ENCODE peak calls at places on chromosomes 3 and 15, in five cellular contexts. Q, D, U, K and F are unnamed samples.

GRCh38 chr3:77935418-77935817 is 895.5 kb downstream of the ROBO2 start:
- DNase-seq in D (no peak), U (no peak), K (no peak), Q (no peak), F (no peak)

GRCh38 chr3:79139395-79140060 is 628.3 kb downstream of the ROBO1 start:
- DNase-seq in K (no peak), U (no peak), Q (no peak), D (no peak), F (no peak)

GRCh38 chr3:112746675-112747276 is 99.9 kb downstream of the CD200R1L start:
- DNase-seq in K (no peak), Q (no peak), D (no peak), U (no peak), F (no peak)

GRCh38 chr3:177646749-177647148 is 449.5 kb upstream of the TBL1XR1 start:
- DNase-seq in U (no peak), Q (peak; percentile 55), D (no peak), K (no peak), F (no peak)

GRCh38 chr3:43063114-43063513 is 42.8 kb downstream of the POMGNT2 start:
- DNase-seq in Q (no peak), D (no peak), K (no peak), U (no peak), F (no peak)

GRCh38 chr3:101383156-101383575 is 62.8 kb upstream of the IMPG2 start:
- DNase-seq in Q (no peak), D (no peak), U (peak; percentile 61), K (no peak), F (no peak)

GRCh38 chr15:58460108-58460507 is 28.3 kb downstream of the LIPC start:
- DNase-seq in Q (no peak), K (no peak), U (no peak), D (no peak), F (no peak)

GRCh38 chr3:197508924-197509775 is 46.6 kb downstream of the BDH1 start:
- DNase-seq in Q (no peak), U (no peak), D (no peak), K (no peak), F (no peak)

GRCh38 chr15:78992416-78993256 is 47.8 kb upstream of the CTSH start:
- DNase-seq in D (no peak), Q (no peak), K (no peak), U (no peak), F (no peak)

GRCh38 chr3:56494679-56495322 is 26.5 kb upstream of the ERC2 start:
- DNase-seq in U (peak; percentile 92), Q (peak; percentile 85), D (peak; percentile 62), K (peak; percentile 87), F (peak; percentile 84)

GRCh38 chr15:31934821-31935220 is 95.5 kb upstream of the CHRNA7 start:
- DNase-seq in K (no peak), U (no peak), D (no peak), Q (no peak), F (no peak)

GRCh38 chr3:155285936-155286335 is 7.5 kb downstream of the STRIT1 start:
- DNase-seq in U (no peak), D (no peak), Q (no peak), K (no peak), F (no peak)

GRCh38 chr3:21017115-21017852 is 733.7 kb downstream of the ZNF385D start:
- DNase-seq in D (no peak), Q (no peak), U (peak; percentile 86), K (no peak), F (no peak)

GRCh38 chr3:15527031-15527459 is 5.5 kb upstream of the COLQ start:
- DNase-seq in D (no peak), Q (no peak), K (peak; percentile 31), U (peak; percentile 92), F (no peak)

GRCh38 chr3:106348142-106348690 is 479.4 kb upstream of the CBLB start:
- DNase-seq in K (no peak), U (no peak), Q (no peak), D (no peak), F (no peak)

GRCh38 chr15:77577350-77577749 is 55.4 kb downstream of the LINGO1 start:
- DNase-seq in K (no peak), Q (no peak), U (no peak), D (no peak), F (no peak)

GRCh38 chr3:56086355-56086754 is 381.9 kb downstream of the ERC2 start:
- DNase-seq in U (no peak), K (no peak), Q (no peak), D (no peak), F (no peak)

GRCh38 chr15:68574629-68575028 is 4.2 kb upstream of the CORO2B start:
- DNase-seq in D (no peak), U (no peak), K (no peak), Q (no peak), F (no peak)

GRCh38 chr3:175526609-175527280 is 667.6 kb downstream of the NAALADL2 start:
- DNase-seq in K (no peak), U (no peak), D (no peak), Q (no peak), F (no peak)
- H3K27ac ChIP-seq in K (no peak overlapping the region), U (no peak overlapping the region), D (no peak overlapping the region), Q (no peak overlapping the region), F (no peak overlapping the region)

GRCh38 chr3:5235655-5236054 is 48.1 kb downstream of the EDEM1 start:
- DNase-seq in U (no peak), K (no peak), D (no peak), Q (no peak), F (no peak)
- H3K27ac ChIP-seq in U (no peak overlapping the region), K (no peak overlapping the region), D (no peak overlapping the region), Q (no peak overlapping the region), F (no peak overlapping the region)

DNA sequence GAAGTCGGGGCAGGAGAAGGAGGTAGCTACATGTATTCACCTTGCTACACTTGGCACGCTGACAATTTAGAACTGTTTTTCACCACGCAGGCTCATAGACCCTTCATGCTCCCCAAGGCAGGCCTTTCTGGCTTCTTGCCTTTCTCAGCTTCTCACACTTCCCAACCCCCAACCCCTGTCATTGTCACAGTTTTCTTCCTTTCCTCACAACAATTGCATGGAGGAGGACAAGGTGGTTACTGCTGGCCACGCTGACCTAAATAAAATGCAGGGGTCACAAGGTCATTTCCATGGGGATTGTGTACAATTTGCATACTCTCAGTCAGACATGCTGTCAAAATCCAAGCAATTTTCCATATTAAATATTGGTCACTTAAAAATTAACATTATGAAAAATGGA is 44.6 kb upstream of the SSR3 start:
- DNase-seq in Q (no peak), K (no peak), U (peak; percentile 68), D (no peak), F (no peak)
- H3K27ac ChIP-seq in Q (no peak overlapping the region), K (no peak overlapping the region), U (peak overlapping the region; percentile 72), D (no peak overlapping the region), F (no peak overlapping the region)

GRCh38 chr15:52528465-52529288 is at the start of gene MYO5A:
- DNase-seq in K (peak; percentile 73), D (peak; percentile 82), U (peak; percentile 90), Q (peak; percentile 90), F (peak; percentile 60)
- H3K27ac ChIP-seq in K (peak within 1 kb of the TSS; percentile 25), D (peak within 1 kb of the TSS; percentile 64), U (no peak within 1 kb of the TSS), Q (peak within 1 kb of the TSS; percentile 84), F (peak within 1 kb of the TSS; percentile 52)

DNA sequence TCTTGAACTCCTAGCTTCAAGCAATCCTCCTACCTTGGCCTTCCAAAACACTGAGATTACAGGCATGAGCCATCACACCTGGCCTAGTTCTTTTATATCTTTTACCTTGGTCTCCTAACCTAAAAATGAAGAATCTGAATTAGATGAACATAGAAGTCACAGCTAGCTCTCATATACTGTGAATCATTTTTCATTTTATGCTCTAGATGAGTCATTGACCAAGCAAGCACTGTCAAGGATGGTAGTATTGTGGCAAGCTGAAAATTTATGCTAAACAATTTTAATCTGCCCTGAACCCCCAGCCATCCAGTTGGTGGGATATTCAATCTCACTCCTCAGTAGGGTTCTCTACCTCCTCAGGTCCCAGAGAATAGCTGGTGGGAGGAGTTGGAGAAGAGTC is 48.3 kb upstream of the DNAJC13 start:
- DNase-seq in D (no peak), K (no peak), U (no peak), Q (no peak), F (no peak)
- H3K27ac ChIP-seq in D (no peak overlapping the region), K (no peak overlapping the region), U (no peak overlapping the region), Q (no peak overlapping the region), F (no peak overlapping the region)

DNA sequence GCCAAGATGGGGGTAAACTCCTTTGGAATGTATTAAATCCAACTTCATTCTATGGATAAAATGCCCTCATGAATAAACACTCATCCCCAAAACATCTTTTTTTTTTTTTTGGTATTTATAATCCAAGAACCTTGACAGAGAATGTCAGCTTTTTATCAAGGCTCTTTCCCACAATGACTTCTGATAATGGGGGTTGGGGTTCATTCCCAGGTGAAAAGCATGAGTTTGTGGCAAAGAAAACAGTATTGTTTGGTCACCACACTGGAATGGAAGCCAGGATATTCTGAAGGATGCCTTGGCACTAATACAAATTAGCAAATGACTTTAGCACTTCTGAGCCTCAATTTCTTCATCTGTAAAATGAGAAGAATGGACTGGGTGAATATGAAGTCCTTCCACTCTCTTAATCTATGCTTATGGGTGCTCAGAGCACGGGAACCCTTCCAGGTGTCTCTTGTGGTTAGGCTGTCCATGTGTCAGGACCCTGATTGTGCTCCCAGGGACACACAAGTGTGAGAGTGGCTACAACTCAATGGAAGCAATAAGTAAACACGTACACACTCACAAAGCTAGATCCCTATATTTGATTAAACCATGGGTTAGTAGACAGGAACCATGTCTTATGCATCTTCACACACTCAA is 21.4 kb downstream of the RAB27A start:
- DNase-seq in K (no peak), D (no peak), U (no peak), Q (no peak), F (no peak)
- H3K27ac ChIP-seq in K (no peak overlapping the region), D (peak overlapping the region; percentile 52), U (no peak overlapping the region), Q (peak overlapping the region; percentile 87), F (no peak overlapping the region)